ENCODE peak calls at places on chromosome 1, in four cellular contexts. O, F, N and X are unnamed samples.

GRCh38 chr1:10339815-10340214 is 59.0 kb upstream of the PGD start:
- DNase-seq in O (peak), F (peak), N (peak), X (no peak)

GRCh38 chr1:1245178-1245839 is 1.2 kb downstream of the C1QTNF12 start:
- DNase-seq in O (no peak), F (no peak), N (no peak), X (no peak)

GRCh38 chr1:205531191-205532025 is 26.9 kb downstream of the CDK18 start:
- DNase-seq in O (no peak), F (no peak), N (no peak), X (no peak)

GRCh38 chr1:96313216-96313615 is 408.4 kb upstream of the PTBP2 start:
- DNase-seq in O (peak), F (no peak), N (peak), X (no peak)

GRCh38 chr1:36161656-36162531 is 5.9 kb downstream of the MAP7D1 start:
- DNase-seq in O (peak), F (no peak), N (peak), X (no peak)

GRCh38 chr1:18119978-18120377 is 12.4 kb downstream of the IGSF21 start:
- DNase-seq in O (no peak), F (no peak), N (no peak), X (no peak)

GRCh38 chr1:228867951-228868730 is 132.9 kb downstream of the RHOU start:
- DNase-seq in O (no peak), F (no peak), N (no peak), X (no peak)

GRCh38 chr1:42165511-42166210 is 1.1 kb upstream of the GUCA2A start:
- DNase-seq in O (peak), F (peak), N (peak), X (peak)

GRCh38 chr1:155113450-155113985 is 14.2 kb upstream of the EFNA1 start:
- DNase-seq in O (no peak), F (no peak), N (no peak), X (no peak)

GRCh38 chr1:151512326-151512725 is 1.1 kb downstream of the CGN start:
- DNase-seq in O (no peak), F (no peak), N (peak), X (no peak)

GRCh38 chr1:200973937-200974657 is 49.4 kb downstream of the KIF21B start:
- DNase-seq in O (no peak), F (no peak), N (no peak), X (no peak)

GRCh38 chr1:206951318-206952105 is 5.2 kb upstream of the PIGR start:
- DNase-seq in O (no peak), F (no peak), N (no peak), X (peak)

GRCh38 chr1:234745844-234746797 is 136.1 kb upstream of the IRF2BP2 start:
- DNase-seq in O (peak), F (no peak), N (peak), X (no peak)

GRCh38 chr1:180310095-180310494 is 80.0 kb downstream of the LHX4 start:
- DNase-seq in O (peak), F (no peak), N (peak), X (no peak)

GRCh38 chr1:25799758-25800537 is at the start of gene SELENON:
- DNase-seq in O (peak), F (no peak), N (no peak), X (peak)

GRCh38 chr1:92217721-92218120 is at the start of gene C1orf146:
- DNase-seq in O (no peak), F (no peak), N (no peak), X (no peak)

GRCh38 chr1:83131692-83131955 is 867.3 kb downstream of the TTLL7 start:
- DNase-seq in O (no peak), F (no peak), N (peak), X (no peak)

GRCh38 chr1:44547361-44547760 is 126.9 kb downstream of the TMEM53 start:
- DNase-seq in O (no peak), F (no peak), N (no peak), X (no peak)

GRCh38 chr1:43434256-43434655 is 19.5 kb downstream of the HYI start:
- DNase-seq in O (no peak), F (no peak), N (no peak), X (no peak)

GRCh38 chr1:9322845-9323244 is 30.2 kb downstream of the SPSB1 start:
- DNase-seq in O (no peak), F (no peak), N (no peak), X (no peak)
- TF ChIP-seq CTCF in O (no peak), F (no peak), N (no peak), X (no peak)

GRCh38 chr1:19209439-19209989 is 552 bp downstream of the UBR4 start:
- DNase-seq in O (peak), F (no peak), N (peak), X (no peak)

GRCh38 chr1:19209990-19210771 is at the start of gene UBR4:
- DNase-seq in O (peak), F (peak), N (peak), X (peak)

GRCh38 chr1:19210772-19211549 is 895 bp upstream of the UBR4 start:
- DNase-seq in O (peak), F (no peak), N (peak), X (no peak)

GRCh38 chr1:19206947-19207346 is 3.1 kb downstream of the UBR4 start:
- DNase-seq in O (no peak), F (no peak), N (no peak), X (no peak)

GRCh38 chr1:19208710-19209438 is 1.2 kb downstream of the UBR4 start:
- DNase-seq in O (peak), F (no peak), N (peak), X (no peak)
- H3K27ac ChIP-seq in O (peak), F (peak), N (peak), X (peak)

GRCh38 chr1:15110867-15111230 is 42.7 kb upstream of the TMEM51 start:
- DNase-seq in O (no peak), F (no peak), N (no peak), X (no peak)
- TF ChIP-seq CTCF in O (no peak), F (peak), N (no peak), X (no peak)

DNA sequence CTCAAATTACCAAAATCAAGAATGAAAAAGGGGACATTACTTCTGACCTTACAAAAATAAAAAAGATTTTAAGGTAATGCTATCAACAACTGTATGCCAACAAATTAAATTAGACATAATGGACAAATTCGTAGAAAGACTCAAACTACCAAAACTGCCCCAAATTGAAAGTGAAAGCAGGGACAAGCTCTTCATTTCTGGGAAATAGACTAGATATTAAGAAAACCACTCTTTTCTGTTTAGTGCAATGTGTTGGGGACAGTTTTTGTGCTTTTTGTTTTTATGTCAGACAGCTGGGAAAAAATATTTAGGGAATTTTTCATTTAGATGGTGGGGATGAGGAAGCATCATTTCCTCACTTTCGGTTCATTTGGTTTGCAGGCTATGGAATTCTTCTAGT is 4.9 kb upstream of the GBP1 start:
- DNase-seq in O (no peak), F (no peak), N (no peak), X (no peak)
- H3K27ac ChIP-seq in O (no peak), F (no peak), N (no peak), X (peak)

GRCh38 chr1:224497714-224498573 is 63.3 kb upstream of the WDR26 start:
- DNase-seq in O (peak), F (no peak), N (peak), X (no peak)
- TF ChIP-seq CTCF in O (peak), F (no peak), N (no peak), X (no peak)

DNA sequence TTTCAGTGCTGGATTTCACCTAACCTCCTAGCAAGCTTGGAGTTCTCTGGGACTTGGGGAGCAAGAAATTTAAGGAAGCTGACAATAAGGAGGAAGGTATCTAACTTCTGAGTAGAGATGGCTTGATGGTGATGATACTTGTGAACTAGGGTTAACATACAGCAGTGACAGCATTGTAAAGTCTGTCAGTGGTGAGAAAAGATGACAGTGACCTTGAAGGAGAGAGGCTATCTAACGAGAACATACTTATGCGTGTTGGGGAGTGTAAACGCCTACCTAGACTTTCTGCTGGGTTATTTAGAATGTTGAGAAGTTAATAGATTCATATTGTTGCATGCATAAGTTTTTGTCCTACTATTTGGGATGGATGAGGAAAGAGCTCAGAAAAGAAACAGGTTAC is 16.3 kb downstream of the POU2F1 start:
- DNase-seq in O (no peak), F (no peak), N (no peak), X (no peak)
- H3K27ac ChIP-seq in O (no peak), F (no peak), N (no peak), X (no peak)

GRCh38 chr1:162720996-162721395 is 69.5 kb upstream of the HSD17B7 start:
- DNase-seq in O (peak), F (no peak), N (no peak), X (no peak)
- TF ChIP-seq CTCF in O (no peak), F (no peak), N (no peak), X (no peak)

DNA sequence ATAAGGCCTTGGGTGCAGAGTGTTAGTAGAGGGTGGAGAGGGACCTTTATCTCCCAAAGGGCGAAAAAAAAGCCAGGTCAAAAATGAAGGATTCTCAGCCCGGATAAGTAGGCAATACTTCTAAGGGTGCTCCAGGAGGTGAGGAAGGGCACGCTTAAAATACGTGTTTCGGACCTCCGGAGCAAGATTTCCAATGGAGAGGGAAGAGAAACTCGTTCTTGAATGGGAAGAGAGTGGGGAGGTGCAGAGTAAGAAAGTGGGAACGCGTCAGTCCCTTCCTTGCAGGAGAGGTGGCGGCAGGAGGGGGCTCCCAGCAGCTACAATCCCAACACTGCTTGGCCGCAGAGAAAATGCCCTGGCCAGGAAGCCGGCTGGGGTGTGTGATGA is 581 bp downstream of the EFCAB14 start:
- DNase-seq in O (peak), F (no peak), N (no peak), X (no peak)
- H3K27ac ChIP-seq in O (peak), F (peak), N (peak), X (peak)

GRCh38 chr1:23805025-23805424 is 4.5 kb upstream of the GALE start:
- DNase-seq in O (no peak), F (no peak), N (no peak), X (no peak)

GRCh38 chr1:23801338-23801748 is 789 bp upstream of the GALE start:
- DNase-seq in O (no peak), F (no peak), N (no peak), X (peak)

GRCh38 chr1:23801876-23802275 is 1.3 kb upstream of the GALE start:
- DNase-seq in O (no peak), F (no peak), N (no peak), X (peak)

GRCh38 chr1:23803674-23804073 is 3.1 kb upstream of the GALE start:
- DNase-seq in O (no peak), F (no peak), N (no peak), X (no peak)

DNA sequence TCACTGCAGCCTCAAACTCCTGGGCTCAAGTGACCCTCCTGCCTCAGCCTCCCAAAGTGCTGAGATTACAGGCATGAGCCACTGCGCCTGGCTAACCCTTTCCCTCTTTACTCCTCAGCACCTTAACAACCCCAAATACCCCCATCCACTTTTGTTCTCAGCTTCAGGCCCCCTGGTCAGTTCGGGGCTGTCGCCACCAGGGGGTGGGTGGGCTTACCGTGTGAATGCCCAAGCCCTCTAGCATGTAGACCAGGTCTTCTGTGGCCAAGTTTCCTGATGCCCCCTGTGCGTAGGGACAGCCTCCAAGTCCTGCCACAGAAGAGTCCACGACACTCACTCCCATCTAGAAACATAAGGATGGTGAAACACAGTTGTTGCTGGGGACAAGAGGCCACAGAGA is 3.6 kb upstream of the GALE start:
- DNase-seq in O (no peak), F (no peak), N (no peak), X (no peak)
- TF ChIP-seq CTCF in O (peak), F (peak), N (no peak), X (no peak)

GRCh38 chr1:59444520-59444919 is 147.6 kb downstream of the FGGY start:
- DNase-seq in O (no peak), F (no peak), N (no peak), X (no peak)

GRCh38 chr1:59442492-59442891 is 145.6 kb downstream of the FGGY start:
- DNase-seq in O (no peak), F (no peak), N (no peak), X (no peak)

GRCh38 chr1:59443355-59443754 is 146.5 kb downstream of the FGGY start:
- DNase-seq in O (peak), F (no peak), N (no peak), X (no peak)

GRCh38 chr1:59445040-59445439 is 148.1 kb downstream of the FGGY start:
- DNase-seq in O (peak), F (no peak), N (peak), X (no peak)

GRCh38 chr1:59446257-59446901 is 149.5 kb downstream of the FGGY start:
- DNase-seq in O (peak), F (no peak), N (peak), X (no peak)
- H3K27ac ChIP-seq in O (no peak), F (no peak), N (no peak), X (no peak)